ENCODE peak calls at places on chromosomes 1 and 21, in six cellular contexts. One of them, this sample, is unnamed.
A peak's percentile ranks its signal among the peaks of the same experiment; 100 is the strongest.

GRCh38 chr1:113146242-113147072 is 73.5 kb downstream of the LRIG2 start:
- DNase-seq in ovary: no peak
- DNase-seq in suprapubic skin: no peak
- DNase-seq in GM13976: no peak
- DNase-seq in CD8-positive, alpha-beta T cell: no peak
- DNase-seq in GM12864: no peak
- DNase-seq in this sample: no peak

GRCh38 chr1:196361112-196361714 is 247.0 kb downstream of the KCNT2 start:
- DNase-seq in suprapubic skin: no peak
- DNase-seq in CD8-positive, alpha-beta T cell: no peak
- DNase-seq in GM13976: no peak
- DNase-seq in ovary: no peak
- DNase-seq in GM12864: no peak
- DNase-seq in this sample: no peak

GRCh38 chr1:93442276-93442675 is 5.6 kb upstream of the FNBP1L start:
- DNase-seq in GM12864: no peak
- DNase-seq in CD8-positive, alpha-beta T cell: no peak
- DNase-seq in suprapubic skin: no peak
- DNase-seq in ovary: no peak
- DNase-seq in GM13976: no peak
- DNase-seq in this sample: no peak

GRCh38 chr1:98322966-98323365 is 338.6 kb upstream of the SNX7 start:
- DNase-seq in suprapubic skin: no peak
- DNase-seq in GM12864: no peak
- DNase-seq in ovary: no peak
- DNase-seq in GM13976: no peak
- DNase-seq in CD8-positive, alpha-beta T cell: no peak
- DNase-seq in this sample: no peak

GRCh38 chr1:230422221-230422981 is 3.7 kb downstream of the PGBD5 start:
- DNase-seq in GM13976: no peak
- DNase-seq in GM12864: no peak
- DNase-seq in suprapubic skin: no peak
- DNase-seq in ovary: no peak
- DNase-seq in CD8-positive, alpha-beta T cell: no peak
- DNase-seq in this sample: no peak

GRCh38 chr21:38139380-38140168 is 117.2 kb upstream of the KCNJ15 start:
- DNase-seq in GM12864: no peak
- DNase-seq in GM13976: no peak
- DNase-seq in suprapubic skin: no peak
- DNase-seq in CD8-positive, alpha-beta T cell: no peak
- DNase-seq in ovary: no peak
- DNase-seq in this sample: no peak

GRCh38 chr1:53108646-53109580 is 33.5 kb downstream of the SLC1A7 start:
- DNase-seq in GM12864: no peak
- DNase-seq in ovary: no peak
- DNase-seq in CD8-positive, alpha-beta T cell: no peak
- DNase-seq in suprapubic skin: no peak
- DNase-seq in GM13976: no peak
- DNase-seq in this sample: no peak

GRCh38 chr1:217955723-217956122 is 324.6 kb downstream of the SPATA17 start:
- DNase-seq in CD8-positive, alpha-beta T cell: no peak
- DNase-seq in ovary: no peak
- DNase-seq in GM12864: no peak
- DNase-seq in GM13976: no peak
- DNase-seq in suprapubic skin: no peak
- DNase-seq in this sample: no peak

GRCh38 chr1:94798054-94798453 is 22.1 kb upstream of the SLC44A3 start:
- DNase-seq in suprapubic skin: no peak
- DNase-seq in CD8-positive, alpha-beta T cell: no peak
- DNase-seq in GM12864: no peak
- DNase-seq in GM13976: no peak
- DNase-seq in ovary: no peak
- DNase-seq in this sample: no peak

GRCh38 chr1:151546006-151546925 is 6.2 kb downstream of the TUFT1 start:
- DNase-seq in GM12864: no peak
- DNase-seq in ovary: no peak
- DNase-seq in CD8-positive, alpha-beta T cell: no peak
- DNase-seq in GM13976: no peak
- DNase-seq in suprapubic skin: no peak
- DNase-seq in this sample: no peak

GRCh38 chr1:89950703-89951102 is 44.2 kb upstream of the ZNF326 start:
- DNase-seq in GM12864: no peak
- DNase-seq in ovary: no peak
- DNase-seq in CD8-positive, alpha-beta T cell: no peak
- DNase-seq in suprapubic skin: no peak
- DNase-seq in GM13976: no peak
- DNase-seq in this sample: no peak

GRCh38 chr1:152495066-152495675 is 15.4 kb upstream of the LCE5A start:
- DNase-seq in GM12864: no peak
- DNase-seq in suprapubic skin: no peak
- DNase-seq in ovary: no peak
- DNase-seq in CD8-positive, alpha-beta T cell: no peak
- DNase-seq in GM13976: peak; percentile 60
- DNase-seq in this sample: peak; percentile 51

GRCh38 chr1:23936481-23937176 is 23.0 kb upstream of the PNRC2 start:
- DNase-seq in ovary: no peak
- DNase-seq in CD8-positive, alpha-beta T cell: no peak
- DNase-seq in GM13976: no peak
- DNase-seq in suprapubic skin: no peak
- DNase-seq in GM12864: no peak
- DNase-seq in this sample: no peak

GRCh38 chr1:112389689-112390088 is 6.3 kb upstream of the CTTNBP2NL start:
- DNase-seq in CD8-positive, alpha-beta T cell: no peak
- DNase-seq in GM13976: no peak
- DNase-seq in GM12864: no peak
- DNase-seq in ovary: no peak
- DNase-seq in suprapubic skin: peak; percentile 68
- DNase-seq in this sample: no peak

GRCh38 chr1:193183019-193183643 is 3.3 kb downstream of the B3GALT2 start:
- DNase-seq in GM13976: peak; percentile 8
- DNase-seq in GM12864: peak; percentile 22
- DNase-seq in CD8-positive, alpha-beta T cell: no peak
- DNase-seq in suprapubic skin: no peak
- DNase-seq in ovary: no peak
- DNase-seq in this sample: peak; percentile 5

GRCh38 chr1:54254055-54254454 is 54.1 kb downstream of the MRPL37 start:
- DNase-seq in ovary: no peak
- DNase-seq in suprapubic skin: no peak
- DNase-seq in GM12864: no peak
- DNase-seq in CD8-positive, alpha-beta T cell: no peak
- DNase-seq in GM13976: no peak
- DNase-seq in this sample: no peak

GRCh38 chr1:198734323-198735008 is 95.6 kb downstream of the PTPRC start:
- DNase-seq in GM12864: peak; percentile 27
- DNase-seq in GM13976: no peak
- DNase-seq in ovary: no peak
- DNase-seq in suprapubic skin: no peak
- DNase-seq in CD8-positive, alpha-beta T cell: no peak
- DNase-seq in this sample: peak; percentile 19

GRCh38 chr1:107682467-107682866 is 282.5 kb downstream of the VAV3 start:
- DNase-seq in GM12864: no peak
- DNase-seq in CD8-positive, alpha-beta T cell: no peak
- DNase-seq in GM13976: no peak
- DNase-seq in suprapubic skin: no peak
- DNase-seq in ovary: no peak
- DNase-seq in this sample: no peak

GRCh38 chr1:208008534-208008933 is 97.6 kb upstream of the CD34 start:
- DNase-seq in ovary: no peak
- DNase-seq in suprapubic skin: no peak
- DNase-seq in CD8-positive, alpha-beta T cell: no peak
- DNase-seq in GM13976: no peak
- DNase-seq in GM12864: no peak
- DNase-seq in this sample: no peak

GRCh38 chr1:55898191-55898590 is 681.2 kb downstream of the PLPP3 start:
- DNase-seq in ovary: no peak
- DNase-seq in CD8-positive, alpha-beta T cell: no peak
- DNase-seq in suprapubic skin: no peak
- DNase-seq in GM12864: no peak
- DNase-seq in GM13976: no peak
- DNase-seq in this sample: no peak

DNA sequence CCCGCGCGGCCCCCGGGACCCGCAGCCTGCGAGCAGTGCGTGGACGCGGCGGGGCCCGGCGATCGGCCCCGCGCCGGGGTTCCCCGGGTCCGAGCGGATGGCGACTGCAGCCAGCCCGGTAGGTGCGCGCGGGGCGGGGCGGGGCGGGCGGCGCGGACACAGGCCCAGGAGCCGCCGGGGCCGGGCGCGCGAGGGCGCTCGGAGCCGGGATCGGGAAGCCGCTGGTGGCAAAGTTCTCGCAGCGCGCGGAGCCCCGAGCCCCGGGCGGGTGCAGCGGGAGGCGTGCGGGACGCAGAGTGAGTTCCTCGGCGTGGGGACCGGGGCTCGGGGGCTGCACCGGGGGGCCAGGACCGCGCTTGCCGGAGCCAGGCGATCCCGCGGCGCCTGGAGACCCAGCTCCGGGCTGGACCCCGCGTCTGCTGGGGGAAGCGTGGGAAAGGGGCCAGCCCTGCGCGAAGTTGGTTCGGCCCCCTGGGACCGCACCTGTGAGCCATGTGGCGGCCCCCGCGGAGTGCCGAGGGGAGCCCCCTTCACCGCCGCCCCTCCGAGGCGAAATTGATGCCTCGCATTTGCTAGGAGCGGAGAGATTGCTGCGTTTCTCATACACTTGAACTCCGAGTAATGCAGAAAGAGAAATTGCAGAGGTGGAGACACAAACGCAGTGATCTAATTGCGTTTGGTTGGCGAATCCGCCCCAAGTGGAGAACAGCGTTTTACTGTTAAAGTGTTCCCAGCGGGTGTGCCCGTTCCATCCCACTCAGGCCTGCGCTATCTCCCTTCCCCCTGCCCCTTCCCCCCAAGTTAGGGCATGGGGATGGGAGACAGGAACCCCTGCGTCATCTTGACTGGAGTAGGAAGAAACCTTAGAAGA is 228.9 kb upstream of the TMEM51 start:
- DNase-seq in suprapubic skin: no peak
- DNase-seq in GM12864: no peak
- DNase-seq in GM13976: peak; percentile 52
- DNase-seq in CD8-positive, alpha-beta T cell: no peak
- DNase-seq in ovary: peak; percentile 72
- DNase-seq in this sample: peak; percentile 73
- TF ChIP-seq CTCF in suprapubic skin: no peak
- TF ChIP-seq CTCF in GM12864: no peak
- TF ChIP-seq CTCF in GM13976: no peak
- TF ChIP-seq CTCF in CD8-positive, alpha-beta T cell: no peak
- TF ChIP-seq CTCF in ovary: no peak
- TF ChIP-seq CTCF in this sample: no peak

DNA sequence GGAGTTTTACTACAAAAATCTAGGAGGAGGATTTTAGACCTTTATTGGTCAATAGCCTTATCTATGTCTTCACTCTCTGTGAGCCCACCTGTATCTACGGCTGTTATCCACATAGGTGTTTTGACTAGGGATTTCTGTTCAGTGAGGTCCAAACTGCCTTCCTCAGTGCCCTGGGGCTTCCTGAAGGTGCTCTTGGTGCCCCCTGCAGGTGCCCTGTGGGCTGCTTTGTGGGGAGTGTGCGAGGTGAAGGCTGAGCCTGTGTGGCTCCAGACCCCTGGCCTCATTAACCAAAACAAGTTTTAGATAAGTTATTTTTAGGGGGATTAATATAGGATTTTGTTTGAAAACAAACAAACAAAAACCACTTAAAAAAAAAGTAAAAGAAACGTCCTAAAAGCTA is 122.5 kb downstream of the KIF26B start:
- DNase-seq in GM12864: no peak
- DNase-seq in ovary: no peak
- DNase-seq in suprapubic skin: no peak
- DNase-seq in GM13976: no peak
- DNase-seq in CD8-positive, alpha-beta T cell: no peak
- DNase-seq in this sample: no peak
- TF ChIP-seq CTCF in GM12864: peak; percentile 22
- TF ChIP-seq CTCF in ovary: no peak
- TF ChIP-seq CTCF in suprapubic skin: no peak
- TF ChIP-seq CTCF in GM13976: no peak
- TF ChIP-seq CTCF in CD8-positive, alpha-beta T cell: no peak
- TF ChIP-seq CTCF in this sample: peak; percentile 1

GRCh38 chr1:228766788-228767187 is 31.5 kb downstream of the RHOU start:
- DNase-seq in GM13976: no peak
- DNase-seq in ovary: no peak
- DNase-seq in GM12864: no peak
- DNase-seq in CD8-positive, alpha-beta T cell: no peak
- DNase-seq in suprapubic skin: no peak
- DNase-seq in this sample: no peak

GRCh38 chr1:228760962-228761361 is 25.7 kb downstream of the RHOU start:
- DNase-seq in suprapubic skin: no peak
- DNase-seq in CD8-positive, alpha-beta T cell: no peak
- DNase-seq in GM13976: no peak
- DNase-seq in ovary: no peak
- DNase-seq in GM12864: no peak
- DNase-seq in this sample: no peak

GRCh38 chr1:228768345-228768717 is 33.1 kb downstream of the RHOU start:
- DNase-seq in suprapubic skin: no peak
- DNase-seq in CD8-positive, alpha-beta T cell: no peak
- DNase-seq in GM13976: no peak
- DNase-seq in GM12864: no peak
- DNase-seq in ovary: no peak
- DNase-seq in this sample: no peak

GRCh38 chr1:228767636-228768344 is 32.5 kb downstream of the RHOU start:
- DNase-seq in CD8-positive, alpha-beta T cell: no peak
- DNase-seq in GM13976: no peak
- DNase-seq in GM12864: no peak
- DNase-seq in suprapubic skin: no peak
- DNase-seq in ovary: no peak
- DNase-seq in this sample: no peak

DNA sequence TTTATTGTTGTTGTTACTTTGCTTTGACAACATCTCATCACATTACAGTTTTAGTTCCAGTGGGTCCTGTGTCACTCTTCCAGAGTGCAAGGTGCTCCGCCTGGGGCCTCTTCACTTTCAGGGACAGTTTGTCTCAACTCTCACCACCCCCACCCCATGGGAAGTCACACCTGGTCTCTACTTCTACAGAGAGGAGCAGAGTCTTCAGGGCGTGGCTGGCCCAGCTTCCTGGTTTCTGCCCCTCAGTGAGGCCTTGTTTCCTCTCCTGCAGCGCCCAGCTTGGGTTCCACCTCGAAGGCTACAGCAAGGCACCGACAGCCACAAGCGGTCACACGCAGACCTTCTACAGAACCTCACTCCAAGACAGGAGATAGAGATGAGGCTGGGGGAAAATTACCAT is 30.3 kb downstream of the RHOU start:
- DNase-seq in GM12864: no peak
- DNase-seq in suprapubic skin: no peak
- DNase-seq in CD8-positive, alpha-beta T cell: peak; percentile 55
- DNase-seq in GM13976: no peak
- DNase-seq in ovary: no peak
- DNase-seq in this sample: no peak
- TF ChIP-seq CTCF in GM12864: no peak
- TF ChIP-seq CTCF in suprapubic skin: no peak
- TF ChIP-seq CTCF in CD8-positive, alpha-beta T cell: no peak
- TF ChIP-seq CTCF in GM13976: no peak
- TF ChIP-seq CTCF in ovary: no peak
- TF ChIP-seq CTCF in this sample: no peak

DNA sequence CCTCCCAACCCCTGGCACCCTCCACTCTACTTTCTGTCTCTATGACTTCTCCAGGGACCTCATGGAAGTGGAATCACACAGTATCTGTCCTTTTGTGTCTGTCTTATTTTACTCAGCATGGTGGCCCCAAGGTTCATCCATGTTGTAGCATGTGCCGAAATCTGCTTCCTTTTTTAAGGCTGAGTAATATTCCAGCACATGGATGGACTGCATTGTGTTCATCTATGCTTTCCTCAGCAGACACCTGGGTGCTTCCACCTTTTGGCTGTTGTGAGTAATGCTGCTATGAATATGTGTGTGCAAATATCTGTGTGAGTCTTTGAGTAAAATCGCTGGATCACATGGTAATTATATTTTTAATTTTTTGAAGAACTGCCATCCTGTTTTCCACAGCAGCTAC is 1.6 kb upstream of the PFKL start:
- DNase-seq in suprapubic skin: no peak
- DNase-seq in CD8-positive, alpha-beta T cell: no peak
- DNase-seq in GM12864: no peak
- DNase-seq in ovary: no peak
- DNase-seq in GM13976: no peak
- DNase-seq in this sample: no peak
- TF ChIP-seq CTCF in suprapubic skin: no peak
- TF ChIP-seq CTCF in CD8-positive, alpha-beta T cell: no peak
- TF ChIP-seq CTCF in GM12864: peak; percentile 40
- TF ChIP-seq CTCF in ovary: no peak
- TF ChIP-seq CTCF in GM13976: peak; percentile 24
- TF ChIP-seq CTCF in this sample: no peak